ENCODE peak calls at places on chromosomes 2 and 18, in four cellular contexts. G is stimulated activated CD8-positive, alpha-beta memory T cell treated with anti-CD3 and anti-CD28 coated beads, Interleukin-4, amount 100 ng/mL, for 1 hour; I is MV-4-11; W is hypothalamus. M is an unnamed sample.

GRCh38 chr2:204900910-204901309 is 355.6 kb downstream of the PARD3B start:
- DNase-seq in G (no peak), I (no peak), W (no peak), M (no peak)

GRCh38 chr2:112542974-112543760 is 902 bp downstream of the POLR1B start:
- DNase-seq in G (no peak), I (peak; percentile 33), W (no peak), M (peak; percentile 52)

GRCh38 chr18:52254367-52254766 is 85.6 kb upstream of the DCC start:
- DNase-seq in G (no peak), I (no peak), W (no peak), M (no peak)

GRCh38 chr2:136582631-136583205 is 182.6 kb upstream of the THSD7B start:
- DNase-seq in G (no peak), I (peak; percentile 38), W (no peak), M (peak; percentile 68)

GRCh38 chr18:79923896-79924585 is 27.4 kb downstream of the SLC66A2 start:
- DNase-seq in G (no peak), I (no peak), W (no peak), M (no peak)

GRCh38 chr2:238891667-238892500 is 44.0 kb downstream of the TWIST2 start:
- DNase-seq in G (no peak), I (no peak), W (no peak), M (no peak)

GRCh38 chr2:234403074-234403473 is 93.8 kb downstream of the ARL4C start:
- DNase-seq in G (no peak), I (no peak), W (no peak), M (no peak)

GRCh38 chr2:18991177-18992168 is 366.9 kb downstream of the OSR1 start:
- DNase-seq in G (no peak), I (no peak), W (peak; percentile 7), M (no peak)

GRCh38 chr2:80489718-80490117 is 185.2 kb upstream of the LRRTM1 start:
- DNase-seq in G (no peak), I (no peak), W (no peak), M (no peak)

GRCh38 chr18:13427354-13427753 is 208.8 kb downstream of the LDLRAD4 start:
- DNase-seq in G (no peak), I (no peak), W (no peak), M (no peak)

GRCh38 chr2:63029058-63029457 is 21.6 kb upstream of the OTX1 start:
- DNase-seq in G (no peak), I (no peak), W (no peak), M (no peak)

GRCh38 chr2:77513191-77513590 is 9.0 kb downstream of the LRRTM4 start:
- DNase-seq in G (no peak), I (no peak), W (no peak), M (no peak)

GRCh38 chr2:37676274-37676673 is 4.8 kb upstream of the CDC42EP3 start:
- DNase-seq in G (no peak), I (no peak), W (no peak), M (no peak)

GRCh38 chr18:59323931-59324622 is 5.6 kb upstream of the CPLX4 start:
- DNase-seq in G (no peak), I (no peak), W (no peak), M (no peak)

GRCh38 chr2:232333361-232334135 is 45.0 kb upstream of the ALPP start:
- DNase-seq in G (no peak), I (no peak), W (no peak), M (no peak)

GRCh38 chr2:17326717-17327116 is 191.5 kb downstream of the RAD51AP2 start:
- DNase-seq in G (no peak), I (no peak), W (no peak), M (no peak)

GRCh38 chr2:16722677-16723076 is 57.0 kb upstream of the CYRIA start:
- DNase-seq in G (no peak), I (no peak), W (no peak), M (peak; percentile 4)

GRCh38 chr2:154698789-154699559 is 479 bp downstream of the KCNJ3 start:
- DNase-seq in G (no peak), I (no peak), W (no peak), M (no peak)

GRCh38 chr2:68987051-68987503 is 12.6 kb downstream of the GKN1 start:
- DNase-seq in G (no peak), I (no peak), W (no peak), M (no peak)

GRCh38 chr2:152581360-152581759 is 135.9 kb downstream of the PRPF40A start:
- DNase-seq in G (no peak), I (no peak), W (no peak), M (no peak)

M was measured in OCI-M1.